ENCODE peak calls at places on chromosomes 6 and 20, in nine cellular contexts. E is hepatocyte; O is activated CD4-positive, alpha-beta T cell treated with anti-CD3 and anti-CD28 coated beads, Interleukin-2, amount 50 U/mL, for 1 hour; Q is smooth muscle cell of the brain vasculature; F is NCI-H1105; J is stimulated activated CD4-positive, alpha-beta T cell treated with anti-CD3 and anti-CD28 coated beads, Interleukin-2, amount 100 ng/mL, for 48 hours; W is NCI-H2081; Z is WTC11; M is nephron progenitor cell. L is an unnamed sample.

GRCh38 chr6:33320315-33321181 is 3.0 kb upstream of the ZBTB22 start:
- DNase-seq in E (peak), O (no peak), Q (no peak), F (no peak), J (no peak), W (no peak), Z (no peak), M (no peak), L (no peak)

GRCh38 chr6:78835817-78836216 is 31.5 kb upstream of the IRAK1BP1 start:
- DNase-seq in E (no peak), O (no peak), Q (no peak), F (no peak), J (no peak), W (no peak), Z (no peak), M (no peak), L (no peak)

GRCh38 chr6:52839124-52840055 is 1.2 kb downstream of the GSTA5 start:
- DNase-seq in E (peak), O (peak), Q (no peak), F (peak), J (peak), W (peak), Z (peak), M (peak), L (peak)

GRCh38 chr6:901696-902455 is 208.9 kb upstream of the EXOC2 start:
- DNase-seq in E (peak), O (no peak), Q (no peak), F (no peak), J (no peak), W (no peak), Z (no peak), M (no peak), L (no peak)

GRCh38 chr6:166507380-166507779 is 79.1 kb downstream of the RAMACL start:
- DNase-seq in E (no peak), O (no peak), Q (no peak), F (no peak), J (no peak), W (no peak), Z (no peak), M (no peak), L (no peak)

GRCh38 chr6:14799928-14800327 is 445.9 kb upstream of the JARID2 start:
- DNase-seq in E (peak), O (no peak), Q (peak), F (peak), J (no peak), W (peak), Z (peak), M (no peak), L (peak)

GRCh38 chr20:49893242-49894072 is 21.9 kb downstream of the SPATA2 start:
- DNase-seq in E (no peak), O (no peak), Q (no peak), F (no peak), J (peak), W (no peak), Z (no peak), M (no peak), L (no peak)

GRCh38 chr6:168420084-168420483 is 20.9 kb upstream of the SMOC2 start:
- DNase-seq in E (no peak), O (no peak), Q (no peak), F (no peak), J (no peak), W (no peak), Z (no peak), M (no peak), L (no peak)

GRCh38 chr6:157498817-157499216 is 117.8 kb downstream of the ZDHHC14 start:
- DNase-seq in E (no peak), O (no peak), Q (no peak), F (no peak), J (no peak), W (no peak), Z (no peak), M (no peak), L (no peak)

GRCh38 chr6:95133578-95133977 is 443.8 kb upstream of the MANEA start:
- DNase-seq in E (peak), O (no peak), Q (no peak), F (peak), J (no peak), W (peak), Z (no peak), M (no peak), L (peak)

GRCh38 chr6:99285881-99286280 is 63.6 kb downstream of the FAXC start:
- DNase-seq in E (no peak), O (no peak), Q (no peak), F (no peak), J (no peak), W (no peak), Z (no peak), M (no peak), L (no peak)

GRCh38 chr6:32176476-32177181 is 745 bp upstream of the AGPAT1 start:
- DNase-seq in E (no peak), O (no peak), Q (no peak), F (no peak), J (no peak), W (no peak), Z (no peak), M (no peak), L (no peak)

GRCh38 chr6:49570474-49571079 is 20.1 kb downstream of the C6orf141 start:
- DNase-seq in E (no peak), O (no peak), Q (no peak), F (no peak), J (no peak), W (no peak), Z (no peak), M (no peak), L (no peak)

GRCh38 chr6:109441069-109441816 is 719 bp downstream of the SMPD2 start:
- DNase-seq in E (peak), O (no peak), Q (no peak), F (peak), J (no peak), W (no peak), Z (peak), M (peak), L (peak)

GRCh38 chr6:24344981-24345380 is 12.9 kb downstream of the DCDC2 start:
- DNase-seq in E (no peak), O (no peak), Q (no peak), F (no peak), J (no peak), W (no peak), Z (no peak), M (no peak), L (no peak)

GRCh38 chr6:143060354-143060805 is 309 bp upstream of the AIG1 start:
- DNase-seq in E (peak), O (peak), Q (no peak), F (peak), J (peak), W (peak), Z (peak), M (peak), L (peak)

GRCh38 chr6:165869526-165869925 is 206.5 kb upstream of the PDE10A start:
- DNase-seq in E (no peak), O (no peak), Q (no peak), F (no peak), J (no peak), W (no peak), Z (no peak), M (no peak), L (no peak)

GRCh38 chr6:130933712-130934200 is 106.5 kb downstream of the SMLR1 start:
- DNase-seq in E (peak), O (no peak), Q (no peak), F (no peak), J (no peak), W (no peak), Z (no peak), M (no peak), L (peak)

GRCh38 chr6:12605888-12606345 is 110.7 kb upstream of the PHACTR1 start:
- DNase-seq in E (peak), O (peak), Q (peak), F (peak), J (peak), W (peak), Z (peak), M (peak), L (peak)

GRCh38 chr6:125802383-125802782 is 11.6 kb downstream of the NCOA7 start:
- DNase-seq in E (no peak), O (no peak), Q (no peak), F (no peak), J (no peak), W (no peak), Z (no peak), M (no peak), L (no peak)

GRCh38 chr6:127342296-127342945 is 988 bp downstream of the ECHDC1 start:
- DNase-seq in E (peak), O (no peak), Q (peak), F (no peak), J (no peak), W (no peak), Z (no peak), M (peak), L (peak)

GRCh38 chr6:107488174-107488874 is 1.6 kb upstream of the SOBP start:
- DNase-seq in E (no peak), O (no peak), Q (no peak), F (no peak), J (no peak), W (no peak), Z (no peak), M (peak), L (no peak)

GRCh38 chr20:35260426-35260825 is 17.5 kb downstream of the MMP24OS start:
- DNase-seq in E (no peak), O (no peak), Q (no peak), F (no peak), J (no peak), W (no peak), Z (no peak), M (no peak), L (no peak)

GRCh38 chr6:25006565-25007001 is 70.8 kb upstream of the RIPOR2 start:
- DNase-seq in E (peak), O (no peak), Q (no peak), F (no peak), J (no peak), W (peak), Z (no peak), M (no peak), L (peak)

GRCh38 chr6:114304304-114304887 is 38.4 kb downstream of the HS3ST5 start:
- DNase-seq in E (peak), O (no peak), Q (no peak), F (peak), J (no peak), W (peak), Z (no peak), M (no peak), L (no peak)

GRCh38 chr20:63895886-63896135 is 885 bp downstream of the DNAJC5 start:
- DNase-seq in E (no peak), O (no peak), Q (no peak), F (no peak), J (no peak), W (no peak), Z (no peak), M (no peak), L (no peak)

GRCh38 chr6:32190054-32190945 is at the start of gene PBX2:
- DNase-seq in E (peak), O (peak), Q (peak), F (peak), J (peak), W (peak), Z (peak), M (peak), L (peak)

GRCh38 chr20:47727170-47727880 is 58.0 kb downstream of the SULF2 start:
- DNase-seq in E (no peak), O (peak), Q (no peak), F (no peak), J (peak), W (no peak), Z (no peak), M (no peak), L (no peak)

GRCh38 chr20:13825465-13825864 is 40.6 kb downstream of the NDUFAF5 start:
- DNase-seq in E (no peak), O (no peak), Q (no peak), F (no peak), J (no peak), W (no peak), Z (no peak), M (no peak), L (no peak)

GRCh38 chr6:37127961-37128862 is 41.7 kb upstream of the PIM1 start:
- DNase-seq in E (peak), O (no peak), Q (no peak), F (no peak), J (no peak), W (no peak), Z (no peak), M (no peak), L (no peak)

GRCh38 chr6:62045502-62045901 is 240.5 kb downstream of the KHDRBS2 start:
- DNase-seq in E (no peak), O (no peak), Q (no peak), F (no peak), J (no peak), W (no peak), Z (no peak), M (no peak), L (no peak)

GRCh38 chr6:40957616-40958492 is 81.2 kb downstream of the UNC5CL start:
- DNase-seq in E (peak), O (no peak), Q (no peak), F (no peak), J (no peak), W (no peak), Z (no peak), M (no peak), L (no peak)

GRCh38 chr6:16206595-16207037 is 31.8 kb upstream of the GMPR start:
- DNase-seq in E (peak), O (peak), Q (peak), F (peak), J (peak), W (peak), Z (peak), M (peak), L (peak)

GRCh38 chr20:4702562-4703280 is 19.0 kb upstream of the PRND start:
- DNase-seq in E (no peak), O (no peak), Q (no peak), F (no peak), J (no peak), W (no peak), Z (no peak), M (no peak), L (no peak)

GRCh38 chr6:118813795-118814194 is 80.2 kb upstream of the ASF1A start:
- DNase-seq in E (no peak), O (no peak), Q (no peak), F (no peak), J (no peak), W (no peak), Z (no peak), M (no peak), L (no peak)

GRCh38 chr6:33790910-33791309 is 2.0 kb upstream of the LEMD2 start:
- DNase-seq in E (no peak), O (no peak), Q (no peak), F (no peak), J (no peak), W (no peak), Z (no peak), M (no peak), L (no peak)

GRCh38 chr20:62501801-62502495 is 26.2 kb upstream of the GATA5 start:
- DNase-seq in E (peak), O (peak), Q (no peak), F (no peak), J (peak), W (no peak), Z (no peak), M (no peak), L (peak)

L was measured in Calu3.